ENCODE peak calls at places on chromosomes 7 and 10, in five cellular contexts. H, M, T, W and N are unnamed samples.

GRCh38 chr10:77637986-77638765 is 568 bp upstream of the KCNMA1 start:
- DNase-seq in H (peak; percentile 53), M (no peak), T (no peak), W (no peak), N (no peak)

GRCh38 chr7:131459256-131459655 is 97.2 kb downstream of the PODXL start:
- DNase-seq in H (peak; percentile 1), M (no peak), T (no peak), W (no peak), N (no peak)

GRCh38 chr7:19413444-19413965 is 268.3 kb upstream of the FERD3L start:
- DNase-seq in H (peak; percentile 90), M (peak; percentile 81), T (no peak), W (no peak), N (no peak)

GRCh38 chr7:142352543-142352942 is 94.7 kb upstream of the PRSS58 start:
- DNase-seq in H (peak; percentile 22), M (no peak), T (no peak), W (no peak), N (no peak)

GRCh38 chr10:28179490-28180099 is 123.3 kb downstream of the MPP7 start:
- DNase-seq in H (peak; percentile 62), M (peak; percentile 41), T (no peak), W (no peak), N (peak; percentile 5)

GRCh38 chr10:130869179-130869841 is 442.2 kb downstream of the TCERG1L start:
- DNase-seq in H (no peak), M (no peak), T (no peak), W (no peak), N (no peak)

GRCh38 chr10:11682267-11682683 is 59.9 kb upstream of the ECHDC3 start:
- DNase-seq in H (no peak), M (no peak), T (no peak), W (no peak), N (no peak)

GRCh38 chr10:3172081-3172445 is 519 bp downstream of the PITRM1 start:
- DNase-seq in H (peak; percentile 78), M (peak; percentile 24), T (no peak), W (no peak), N (no peak)

GRCh38 chr10:70584366-70584765 is 18.2 kb downstream of the PRF1 start:
- DNase-seq in H (no peak), M (no peak), T (no peak), W (no peak), N (no peak)

GRCh38 chr10:119333146-119333792 is 125.9 kb downstream of the GRK5 start:
- DNase-seq in H (peak; percentile 70), M (no peak), T (no peak), W (no peak), N (no peak)

GRCh38 chr10:75653761-75654160 is 222.3 kb downstream of the LRMDA start:
- DNase-seq in H (no peak), M (no peak), T (no peak), W (no peak), N (no peak)

GRCh38 chr7:31957756-31958155 is 112.5 kb downstream of the PDE1C start:
- DNase-seq in H (peak; percentile 17), M (no peak), T (no peak), W (no peak), N (no peak)

GRCh38 chr10:97335995-97336394 is 1.5 kb upstream of the FRAT2 start:
- DNase-seq in H (no peak), M (no peak), T (no peak), W (no peak), N (no peak)

GRCh38 chr10:97335188-97335619 is 675 bp upstream of the FRAT2 start:
- DNase-seq in H (no peak), M (no peak), T (no peak), W (no peak), N (no peak)

GRCh38 chr10:97338041-97338440 is 3.5 kb upstream of the FRAT2 start:
- DNase-seq in H (no peak), M (no peak), T (no peak), W (no peak), N (no peak)

GRCh38 chr10:97336942-97337719 is 2.6 kb upstream of the FRAT2 start:
- DNase-seq in H (no peak), M (no peak), T (no peak), W (no peak), N (no peak)

GRCh38 chr10:97336446-97336845 is 1.9 kb upstream of the FRAT2 start:
- DNase-seq in H (peak; percentile 13), M (no peak), T (no peak), W (no peak), N (no peak)
- H3K27ac ChIP-seq in H (no peak overlapping the region), M (no peak overlapping the region), T (peak overlapping the region; percentile 6), W (no peak overlapping the region), N (no peak overlapping the region)

DNA sequence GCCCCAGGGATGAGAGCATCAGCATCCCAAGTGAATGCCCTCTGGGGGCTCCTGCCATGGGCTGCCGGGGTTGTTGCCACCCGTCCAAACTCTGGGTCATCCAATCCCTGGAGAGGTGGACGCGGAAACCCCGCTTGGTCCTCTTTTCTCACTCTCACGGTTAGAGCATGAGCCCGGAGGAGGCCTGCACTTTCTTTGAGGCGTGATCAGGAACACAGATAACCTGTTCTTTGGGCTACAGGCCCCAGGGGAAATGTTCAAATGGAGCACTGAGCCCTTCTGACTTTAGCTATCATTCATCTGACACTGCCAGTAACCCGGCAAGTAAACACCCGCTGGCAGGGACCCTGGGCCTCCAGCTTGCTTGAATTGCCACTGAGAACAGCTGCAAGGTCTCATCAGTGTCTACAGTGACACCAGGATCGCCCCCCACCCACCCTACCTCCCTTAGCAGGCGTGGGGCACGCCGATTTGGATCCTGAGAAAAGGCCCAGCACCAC is 29.4 kb upstream of the SLF2 start:
- DNase-seq in H (no peak), M (no peak), T (no peak), W (no peak), N (no peak)
- H3K27ac ChIP-seq in H (peak overlapping the region; percentile 2), M (peak overlapping the region; percentile 40), T (no peak overlapping the region), W (no peak overlapping the region), N (no peak overlapping the region)

DNA sequence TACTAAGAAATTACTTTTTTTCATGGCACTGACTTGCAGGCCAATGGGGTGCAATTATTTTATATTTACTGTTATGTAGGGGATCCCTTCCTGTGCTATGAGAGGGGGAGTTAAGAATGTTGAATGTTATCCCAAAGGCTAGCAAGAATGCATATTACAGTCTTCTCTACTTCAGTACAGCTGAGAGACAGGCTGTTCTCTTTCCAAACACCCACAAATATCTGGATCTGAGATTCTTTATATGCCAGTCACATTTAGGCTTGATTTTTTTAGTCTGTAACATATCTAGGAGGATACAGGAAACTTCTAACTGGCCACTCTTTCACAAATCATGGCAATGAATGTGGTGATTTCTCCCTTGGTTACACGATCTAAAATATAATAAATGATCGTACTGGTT is 266.4 kb upstream of the FZD8 start:
- DNase-seq in H (peak; percentile 62), M (no peak), T (no peak), W (no peak), N (no peak)
- H3K27ac ChIP-seq in H (no peak overlapping the region), M (no peak overlapping the region), T (no peak overlapping the region), W (no peak overlapping the region), N (no peak overlapping the region)

GRCh38 chr7:25753837-25754236 is 398.2 kb upstream of the NFE2L3 start:
- DNase-seq in H (no peak), M (no peak), T (no peak), W (no peak), N (no peak)
- H3K27ac ChIP-seq in H (no peak overlapping the region), M (no peak overlapping the region), T (peak overlapping the region; percentile 62), W (peak overlapping the region; percentile 13), N (no peak overlapping the region)

GRCh38 chr10:91541481-91541880 is 91.4 kb downstream of the PPP1R3C start:
- DNase-seq in H (no peak), M (peak; percentile 4), T (no peak), W (no peak), N (no peak)
- H3K27ac ChIP-seq in H (no peak overlapping the region), M (no peak overlapping the region), T (no peak overlapping the region), W (no peak overlapping the region), N (no peak overlapping the region)

GRCh38 chr7:141167376-141167964 is 93.6 kb downstream of the TMEM178B start:
- DNase-seq in H (no peak), M (no peak), T (no peak), W (no peak), N (no peak)
- H3K27ac ChIP-seq in H (no peak overlapping the region), M (no peak overlapping the region), T (no peak overlapping the region), W (no peak overlapping the region), N (no peak overlapping the region)

GRCh38 chr10:13809447-13809846 is 222.7 kb downstream of the PRPF18 start:
- DNase-seq in H (no peak), M (no peak), T (no peak), W (no peak), N (no peak)
- H3K27ac ChIP-seq in H (no peak overlapping the region), M (no peak overlapping the region), T (no peak overlapping the region), W (no peak overlapping the region), N (no peak overlapping the region)

GRCh38 chr7:30423793-30424505 is 54.6 kb downstream of the NOD1 start:
- DNase-seq in H (no peak), M (no peak), T (no peak), W (no peak), N (no peak)

GRCh38 chr7:30427296-30428080 is 51.1 kb downstream of the NOD1 start:
- DNase-seq in H (no peak), M (no peak), T (no peak), W (no peak), N (no peak)

GRCh38 chr7:30421647-30422196 is 56.9 kb downstream of the NOD1 start:
- DNase-seq in H (no peak), M (no peak), T (no peak), W (no peak), N (no peak)

GRCh38 chr7:30424536-30424935 is 54.0 kb downstream of the NOD1 start:
- DNase-seq in H (no peak), M (no peak), T (no peak), W (no peak), N (no peak)

DNA sequence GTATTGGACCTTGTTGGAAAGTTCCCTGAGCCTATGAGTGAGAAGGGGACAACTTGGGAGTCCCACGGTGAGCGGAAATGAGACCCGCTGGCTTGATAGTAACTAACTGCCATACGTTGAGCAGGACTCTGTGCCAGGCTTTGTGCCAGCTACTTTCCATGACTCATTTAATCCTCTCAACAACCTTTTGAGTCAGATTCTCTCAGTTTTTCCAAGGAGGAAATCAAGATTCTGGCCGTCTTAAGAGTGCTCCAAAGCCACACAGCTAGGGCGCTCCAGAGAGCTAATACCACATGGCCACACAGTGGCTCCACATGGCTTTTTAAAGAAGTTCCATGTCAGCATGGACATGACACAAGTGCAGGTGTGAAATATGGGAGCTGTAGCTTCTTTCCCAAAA is 55.7 kb downstream of the NOD1 start:
- DNase-seq in H (peak; percentile 23), M (no peak), T (no peak), W (no peak), N (no peak)
- H3K27ac ChIP-seq in H (no peak overlapping the region), M (no peak overlapping the region), T (no peak overlapping the region), W (no peak overlapping the region), N (no peak overlapping the region)

GRCh38 chr7:92335574-92335973 is 89.8 kb downstream of the ANKIB1 start:
- DNase-seq in H (no peak), M (no peak), T (no peak), W (no peak), N (no peak)
- H3K27ac ChIP-seq in H (no peak overlapping the region), M (no peak overlapping the region), T (no peak overlapping the region), W (no peak overlapping the region), N (no peak overlapping the region)